ENCODE peak calls at places on chromosomes 2 and 18, in seven cellular contexts. D, C, A, G, V, L and E are unnamed samples.

GRCh38 chr2:204917089-204917701 is 371.9 kb downstream of the PARD3B start:
- DNase-seq in V (no peak), C (no peak), A (no peak), G (no peak), L (no peak), D (no peak), E (no peak)

GRCh38 chr2:149507933-149508332 is 79.6 kb downstream of the MMADHC start:
- DNase-seq in A (no peak), G (no peak), C (no peak), V (no peak), D (no peak), L (no peak), E (no peak)

GRCh38 chr2:101463885-101464653 is 10.8 kb downstream of the RFX8 start:
- DNase-seq in G (no peak), L (no peak), C (no peak), D (peak; percentile 77), V (no peak), A (no peak), E (no peak)

GRCh38 chr2:47226124-47227040 is 71.3 kb upstream of the STPG4 start:
- DNase-seq in G (no peak), D (no peak), A (no peak), L (no peak), C (no peak), V (no peak), E (no peak)

GRCh38 chr18:74204543-74205152 is 56.3 kb downstream of the TIMM21 start:
- DNase-seq in A (no peak), D (no peak), V (no peak), G (no peak), C (no peak), L (no peak), E (no peak)

GRCh38 chr2:231260442-231260841 is 62.0 kb downstream of the ARMC9 start:
- DNase-seq in D (peak; percentile 38), G (no peak), C (no peak), V (no peak), L (no peak), A (no peak), E (no peak)

GRCh38 chr18:49071776-49072175 is 121.0 kb upstream of the SMAD7 start:
- DNase-seq in V (no peak), L (no peak), C (no peak), A (no peak), D (no peak), G (no peak), E (no peak)

GRCh38 chr2:157900203-157900602 is 24.1 kb upstream of the ACVR1 start:
- DNase-seq in D (no peak), V (no peak), C (no peak), G (no peak), A (no peak), L (no peak), E (no peak)

GRCh38 chr2:218776488-218776887 is 5.5 kb upstream of the CYP27A1 start:
- DNase-seq in G (no peak), D (no peak), C (no peak), A (no peak), L (no peak), V (no peak), E (no peak)

GRCh38 chr2:69733338-69734039 is 8.4 kb upstream of the ANXA4 start:
- DNase-seq in L (no peak), A (no peak), D (no peak), C (no peak), G (no peak), V (no peak), E (no peak)

GRCh38 chr2:72999729-73000725 is 71.5 kb downstream of the SFXN5 start:
- DNase-seq in D (peak; percentile 11), L (peak; percentile 35), C (no peak), V (no peak), A (no peak), G (no peak), E (no peak)

GRCh38 chr18:12403601-12404506 is 3.9 kb upstream of the PRELID3A start:
- DNase-seq in A (no peak), D (peak; percentile 88), C (no peak), V (no peak), G (no peak), L (no peak), E (no peak)

GRCh38 chr2:192500550-192501200 is 305.9 kb upstream of the TMEFF2 start:
- DNase-seq in V (no peak), L (no peak), C (no peak), A (peak; percentile 3), G (no peak), D (peak; percentile 83), E (peak; percentile 47)

GRCh38 chr2:120176526-120176925 is 46.7 kb downstream of the TMEM185B start:
- DNase-seq in G (no peak), V (no peak), A (no peak), D (no peak), C (no peak), L (no peak), E (no peak)
- H3K27ac ChIP-seq in G (peak overlapping the region; percentile 55), V (no peak overlapping the region), A (peak overlapping the region; percentile 90), D (no peak overlapping the region), C (peak overlapping the region; percentile 63), L (no peak overlapping the region), E (no peak overlapping the region)

GRCh38 chr18:55245200-55245599 is 285.9 kb upstream of the CCDC68 start:
- DNase-seq in C (no peak), L (no peak), D (no peak), G (no peak), A (no peak), V (no peak), E (no peak)
- H3K27ac ChIP-seq in C (no peak overlapping the region), L (no peak overlapping the region), D (no peak overlapping the region), G (no peak overlapping the region), A (no peak overlapping the region), V (peak overlapping the region; percentile 89), E (no peak overlapping the region)

GRCh38 chr2:203790134-203790533 is 77.4 kb upstream of the CTLA4 start:
- DNase-seq in L (no peak), V (no peak), C (no peak), A (no peak), G (no peak), D (no peak), E (no peak)

GRCh38 chr2:203783496-203784203 is 77.2 kb downstream of the CD28 start:
- DNase-seq in L (no peak), G (no peak), C (no peak), V (no peak), D (peak; percentile 82), A (no peak), E (no peak)

GRCh38 chr2:203787954-203788353 is 79.6 kb upstream of the CTLA4 start:
- DNase-seq in D (no peak), V (no peak), L (no peak), G (no peak), A (no peak), C (no peak), E (no peak)

GRCh38 chr2:203786912-203787311 is 80.5 kb downstream of the CD28 start:
- DNase-seq in A (no peak), L (no peak), V (no peak), C (no peak), D (no peak), G (no peak), E (no peak)

DNA sequence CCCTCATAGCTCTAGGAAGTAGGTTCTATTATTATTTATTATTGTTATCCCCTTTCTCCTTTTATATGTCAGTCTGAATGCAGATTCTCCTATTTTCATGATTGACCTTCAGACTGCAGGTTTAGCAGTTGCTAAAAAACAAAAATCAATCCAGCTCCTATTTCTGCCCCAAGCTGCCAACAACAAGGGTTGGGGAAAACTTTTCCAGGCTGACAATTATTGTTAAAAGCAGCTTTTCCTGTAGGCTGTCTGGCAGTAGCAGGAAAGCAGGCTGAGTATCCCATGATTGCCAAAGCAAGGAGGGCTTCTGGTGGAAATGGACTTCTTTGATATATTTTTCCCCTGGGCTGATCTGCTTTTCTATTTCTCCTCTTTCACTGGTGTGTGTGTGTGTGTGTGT is 78.0 kb upstream of the CTLA4 start:
- DNase-seq in A (no peak), L (no peak), C (no peak), G (no peak), D (no peak), V (no peak), E (no peak)
- H3K27ac ChIP-seq in A (no peak overlapping the region), L (no peak overlapping the region), C (no peak overlapping the region), G (no peak overlapping the region), D (no peak overlapping the region), V (peak overlapping the region; percentile 64), E (no peak overlapping the region)

GRCh38 chr18:77116201-77117080 is 16.1 kb downstream of the MBP start:
- DNase-seq in L (peak; percentile 35), G (no peak), A (no peak), V (no peak), D (no peak), C (no peak), E (no peak)
- H3K27ac ChIP-seq in L (peak overlapping the region; percentile 45), G (no peak overlapping the region), A (no peak overlapping the region), V (no peak overlapping the region), D (no peak overlapping the region), C (peak overlapping the region; percentile 85), E (no peak overlapping the region)

DNA sequence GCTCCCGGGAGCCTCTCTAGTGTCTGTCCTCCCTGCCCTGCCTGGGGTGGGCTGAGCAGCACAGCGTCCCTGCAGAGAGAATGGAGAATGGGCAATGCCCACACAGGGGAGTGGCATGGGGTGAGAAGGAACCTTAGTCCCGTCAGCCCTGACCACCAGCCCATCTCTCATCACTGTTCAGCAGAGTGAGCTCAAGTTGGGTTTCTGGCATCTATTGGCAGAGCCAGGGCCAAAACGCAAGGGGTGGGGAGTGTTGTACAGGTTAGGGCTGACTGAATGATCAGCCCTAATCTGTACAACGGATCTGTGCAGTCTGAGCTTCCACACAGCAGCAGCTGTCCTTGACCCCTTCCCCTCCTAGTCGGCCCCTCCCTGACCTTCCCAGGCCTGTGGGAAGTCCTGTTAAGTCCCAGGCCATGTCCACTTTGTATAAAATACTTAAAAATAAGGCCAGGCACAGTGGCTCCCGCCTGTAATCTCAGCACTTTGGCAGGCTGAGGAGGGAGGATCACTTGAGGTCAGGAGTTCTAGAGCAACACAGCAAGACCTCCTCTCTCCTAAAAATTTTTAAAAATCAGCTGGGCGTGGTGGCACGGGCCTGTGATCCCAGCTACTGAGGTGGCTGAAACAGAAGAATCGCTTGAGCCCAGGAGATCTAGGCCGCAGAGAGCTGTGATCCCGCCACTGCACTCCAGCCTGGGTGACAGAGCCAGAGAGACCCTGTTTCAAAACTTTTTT is 3.2 kb upstream of the PROC start:
- DNase-seq in L (peak; percentile 45), A (no peak), V (no peak), D (no peak), C (peak; percentile 9), G (no peak), E (no peak)
- H3K27ac ChIP-seq in L (no peak overlapping the region), A (no peak overlapping the region), V (no peak overlapping the region), D (no peak overlapping the region), C (no peak overlapping the region), G (no peak overlapping the region), E (no peak overlapping the region)

DNA sequence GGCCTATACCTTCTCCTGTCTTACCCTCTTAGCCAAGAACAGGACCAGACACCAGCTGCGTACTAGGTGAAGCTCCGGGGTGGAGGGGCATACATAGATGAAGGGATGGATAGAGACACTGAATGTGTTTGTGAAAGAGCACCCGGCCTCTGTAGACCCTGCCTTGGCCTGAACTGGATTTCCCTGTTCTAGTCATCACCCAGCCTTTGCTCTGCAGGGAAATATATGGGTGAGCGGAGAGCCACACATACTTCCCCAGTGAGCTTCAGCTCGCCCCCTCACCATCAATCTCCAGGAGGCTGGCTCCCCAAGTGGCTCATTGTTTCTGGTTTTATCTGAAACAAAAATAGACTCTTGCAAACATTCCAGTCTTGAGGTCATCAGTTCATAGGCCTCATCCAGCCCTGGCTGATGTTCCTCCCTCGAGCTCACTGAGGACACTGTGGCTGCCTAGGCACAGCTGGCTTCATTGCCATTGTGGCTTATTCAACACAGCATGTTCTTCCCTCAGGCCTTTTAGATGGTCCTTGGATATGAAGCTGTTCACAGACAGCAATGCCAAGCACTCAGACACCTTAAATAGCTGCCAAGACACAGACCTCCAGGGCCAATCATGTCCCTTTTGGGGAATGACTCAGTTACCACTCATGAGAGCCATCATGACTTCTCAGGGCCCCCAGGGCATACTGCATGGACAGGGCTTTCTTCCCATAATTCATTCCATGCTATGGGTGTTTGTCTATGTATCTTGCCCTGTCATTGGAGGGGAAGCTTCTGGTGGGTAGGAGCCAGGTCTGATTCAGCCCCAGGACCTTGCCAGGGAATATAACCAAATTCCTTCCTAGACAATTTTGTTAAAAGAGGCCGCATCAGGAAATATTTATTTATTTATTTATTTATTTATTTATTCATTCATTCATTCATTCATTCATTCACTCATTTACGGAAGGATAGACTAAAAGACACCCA is 82.4 kb downstream of the TTC32 start:
- DNase-seq in C (no peak), V (no peak), A (no peak), D (peak; percentile 88), G (no peak), L (no peak), E (no peak)
- H3K27ac ChIP-seq in C (no peak overlapping the region), V (no peak overlapping the region), A (no peak overlapping the region), D (peak overlapping the region; percentile 73), G (no peak overlapping the region), L (no peak overlapping the region), E (no peak overlapping the region)